ENCODE peak calls at places on chromosomes 5 and 9, in ten cellular contexts. M is A549, D is HepG2, R is HCT116, X is H1, Y is K562, W is WTC11, I is endothelial cell of umbilical vein, N is SK-N-SH, G is GM12878. O is an unnamed sample.

GRCh38 chr5:180381428-180381827 is 28.3 kb upstream of the GFPT2 start:
- DNase-seq in R (no peak), Y (no peak), X (no peak), N (peak; percentile 73), D (no peak), W (no peak), G (no peak), I (no peak), M (no peak), O (no peak)

GRCh38 chr9:93620041-93620506 is 43.7 kb downstream of the PHF2 start:
- DNase-seq in R (no peak), N (no peak), W (peak; percentile 35), G (no peak), D (peak; percentile 9), M (no peak), Y (no peak), X (no peak), I (no peak), O (no peak)

GRCh38 chr5:168364738-168365550 is 73.5 kb downstream of the WWC1 start:
- DNase-seq in R (no peak), G (no peak), I (no peak), N (no peak), W (peak; percentile 42), D (peak; percentile 35), Y (no peak), M (no peak), X (peak; percentile 57), O (no peak)

GRCh38 chr9:38181216-38181615 is 112.2 kb upstream of the SHB start:
- DNase-seq in D (no peak), M (no peak), N (no peak), I (no peak), W (no peak), R (no peak), Y (no peak), G (no peak), X (no peak), O (no peak)

GRCh38 chr5:75040973-75041372 is 11.4 kb downstream of the GCNT4 start:
- DNase-seq in D (no peak), N (no peak), G (no peak), W (no peak), Y (no peak), R (no peak), I (no peak), M (no peak), X (no peak), O (no peak)

GRCh38 chr5:14450055-14450524 is 131.5 kb upstream of the OTULINL start:
- DNase-seq in D (no peak), N (no peak), W (no peak), M (no peak), R (no peak), Y (no peak), I (peak; percentile 88), X (no peak), G (no peak), O (no peak)

GRCh38 chr5:159316519-159317383 is 13.5 kb downstream of the IL12B start:
- DNase-seq in X (no peak), N (peak; percentile 66), R (no peak), I (peak; percentile 51), W (peak; percentile 46), D (peak; percentile 40), M (peak; percentile 60), Y (peak; percentile 47), G (no peak), O (peak; percentile 73)

GRCh38 chr5:179749857-179750508 is 17.4 kb downstream of the MAML1 start:
- DNase-seq in D (no peak), X (no peak), G (no peak), I (no peak), W (peak; percentile 16), Y (no peak), N (no peak), M (no peak), R (no peak), O (no peak)

GRCh38 chr5:171975262-171975876 is 31.1 kb downstream of the FBXW11 start:
- DNase-seq in N (no peak), G (no peak), D (no peak), M (no peak), I (no peak), Y (no peak), X (no peak), W (no peak), R (no peak), O (peak; percentile 10)

GRCh38 chr9:83582026-83582425 is 40.9 kb upstream of the IDNK start:
- DNase-seq in D (no peak), R (no peak), W (no peak), X (no peak), I (no peak), Y (no peak), G (no peak), M (no peak), N (no peak), O (no peak)

GRCh38 chr9:100426194-100426531 is 780 bp upstream of the MSANTD3 start:
- DNase-seq in I (no peak), X (no peak), G (no peak), Y (no peak), M (no peak), R (no peak), N (peak; percentile 29), D (no peak), W (no peak), O (no peak)

GRCh38 chr9:9214052-9214451 is 1398.8 kb downstream of the PTPRD start:
- DNase-seq in W (no peak), I (no peak), X (no peak), G (no peak), M (no peak), N (peak; percentile 49), Y (no peak), R (no peak), D (no peak), O (no peak)

GRCh38 chr5:91049112-91049511 is 334.0 kb downstream of the ARRDC3 start:
- DNase-seq in G (no peak), Y (no peak), R (no peak), D (no peak), X (no peak), I (no peak), N (no peak), W (no peak), M (peak; percentile 42), O (no peak)

GRCh38 chr5:15103864-15104263 is 232.3 kb upstream of the ANKH start:
- DNase-seq in X (no peak), D (no peak), G (no peak), R (no peak), M (no peak), W (no peak), Y (no peak), I (no peak), N (no peak), O (no peak)

DNA sequence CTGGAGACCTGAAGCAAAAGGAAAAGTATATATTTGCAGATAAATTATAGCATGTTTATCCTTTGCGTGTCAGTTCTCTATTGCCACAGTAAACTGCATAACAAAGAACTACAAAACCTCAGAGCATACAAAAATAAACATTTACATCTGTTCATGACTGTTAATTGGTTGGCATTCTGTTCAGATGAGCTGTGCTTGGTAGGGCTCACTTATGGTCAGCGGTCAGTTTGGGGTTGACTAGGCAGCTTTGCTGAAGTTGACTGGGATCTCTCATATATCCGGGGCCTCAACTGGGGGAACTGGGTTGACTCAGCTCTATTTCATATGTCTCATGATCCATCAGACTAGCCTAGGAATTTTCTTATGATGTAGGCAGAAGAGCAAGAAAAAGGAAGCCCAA is 257.7 kb downstream of the TLE1 start:
- DNase-seq in R (no peak), M (no peak), X (no peak), W (no peak), D (no peak), I (peak; percentile 29), N (no peak), Y (no peak), G (no peak), O (no peak)
- TF ChIP-seq MAX in R (no peak), M (no peak), X (no peak), W (no peak), D (no peak), I (no peak), N (no peak), Y (no peak), G (no peak), O (no peak)

GRCh38 chr5:120600639-120601038 is 136.5 kb downstream of the PRR16 start:
- DNase-seq in D (no peak), N (no peak), Y (no peak), M (no peak), I (no peak), W (no peak), R (no peak), G (no peak), X (no peak), O (no peak)

GRCh38 chr5:120604898-120605297 is 140.8 kb downstream of the PRR16 start:
- DNase-seq in I (no peak), Y (no peak), X (no peak), G (no peak), M (no peak), D (no peak), N (no peak), R (peak; percentile 31), W (no peak), O (no peak)

GRCh38 chr5:120605325-120606079 is 141.4 kb downstream of the PRR16 start:
- DNase-seq in G (no peak), M (no peak), I (no peak), R (no peak), Y (no peak), X (no peak), N (no peak), D (no peak), W (no peak), O (no peak)

GRCh38 chr5:120599576-120599975 is 135.5 kb downstream of the PRR16 start:
- DNase-seq in Y (no peak), G (no peak), R (no peak), X (no peak), I (no peak), N (no peak), D (no peak), W (no peak), M (no peak), O (peak; percentile 8)
- TF ChIP-seq MAX in Y (no peak), G (no peak), R (no peak), X (no peak), I (no peak), N (no peak), D (no peak), W (no peak), M (no peak), O (no peak)

GRCh38 chr5:118883396-118883795 is 105.0 kb downstream of the DTWD2 start:
- DNase-seq in X (no peak), R (no peak), M (no peak), W (no peak), N (no peak), G (peak; percentile 5), D (no peak), I (no peak), Y (no peak), O (peak; percentile 43)

GRCh38 chr5:118888556-118888955 is 99.8 kb downstream of the DTWD2 start:
- DNase-seq in D (no peak), X (no peak), N (no peak), Y (no peak), G (no peak), W (no peak), I (no peak), R (no peak), M (no peak), O (no peak)

GRCh38 chr5:118882666-118883065 is 105.7 kb downstream of the DTWD2 start:
- DNase-seq in N (no peak), X (no peak), W (no peak), M (no peak), R (no peak), G (no peak), D (no peak), Y (no peak), I (no peak), O (no peak)
- TF ChIP-seq MAX in N (no peak), X (no peak), W (no peak), M (no peak), R (no peak), G (no peak), D (no peak), Y (no peak), I (no peak), O (no peak)

GRCh38 chr5:173963867-173964429 is 25.0 kb upstream of the C5orf47 start:
- DNase-seq in G (no peak), M (no peak), Y (no peak), D (no peak), X (peak; percentile 58), R (no peak), N (peak; percentile 83), W (peak; percentile 61), I (no peak), O (no peak)
- TF ChIP-seq MAX in G (no peak), M (no peak), Y (no peak), D (no peak), X (no peak), R (no peak), N (no peak), W (no peak), I (no peak), O (no peak)

O was measured in NB4.